ENCODE peak calls at places on chromosomes 6 and 20, in five cellular contexts. C, G, F, M and P are unnamed samples.

GRCh38 chr6:158321960-158322359 is 9.7 kb downstream of the TULP4 start:
- DNase-seq in C (peak; percentile 50), G (no peak), F (no peak), M (no peak), P (peak; percentile 45)

GRCh38 chr6:28585335-28585734 is 59.7 kb downstream of the GPX5 start:
- DNase-seq in C (peak; percentile 72), G (no peak), F (no peak), M (peak; percentile 17), P (no peak)

GRCh38 chr6:47105469-47106188 is 63.5 kb upstream of the ADGRF1 start:
- DNase-seq in C (no peak), G (no peak), F (no peak), M (no peak), P (no peak)

GRCh38 chr6:146770965-146771735 is 172.4 kb downstream of the ADGB start:
- DNase-seq in C (no peak), G (peak; percentile 17), F (no peak), M (no peak), P (peak; percentile 29)

GRCh38 chr6:153214439-153214838 is 83.4 kb upstream of the RGS17 start:
- DNase-seq in C (no peak), G (no peak), F (no peak), M (no peak), P (no peak)

GRCh38 chr6:111238464-111239119 is 151.3 kb downstream of the SLC16A10 start:
- DNase-seq in C (peak; percentile 69), G (no peak), F (no peak), M (no peak), P (no peak)

GRCh38 chr20:10536531-10536930 is 101.4 kb downstream of the SLX4IP start:
- DNase-seq in C (no peak), G (no peak), F (no peak), M (no peak), P (peak; percentile 6)

GRCh38 chr6:167827062-167827587 is 414 bp downstream of the AFDN start:
- DNase-seq in C (peak; percentile 42), G (peak; percentile 12), F (no peak), M (no peak), P (no peak)

GRCh38 chr6:16292432-16292831 is 54.0 kb downstream of the GMPR start:
- DNase-seq in C (no peak), G (no peak), F (no peak), M (no peak), P (no peak)

GRCh38 chr20:64069614-64070243 is 6.7 kb downstream of the TCEA2 start:
- DNase-seq in C (no peak), G (no peak), F (peak; percentile 87), M (no peak), P (peak; percentile 38)

GRCh38 chr20:22916121-22916842 is 118.8 kb upstream of the SSTR4 start:
- DNase-seq in C (no peak), G (no peak), F (no peak), M (no peak), P (no peak)

GRCh38 chr6:45880139-45880538 is 135.5 kb downstream of the CLIC5 start:
- DNase-seq in C (no peak), G (no peak), F (peak; percentile 10), M (no peak), P (no peak)

GRCh38 chr6:48777411-48777810 is 666.4 kb upstream of the PTCHD4 start:
- DNase-seq in C (no peak), G (no peak), F (no peak), M (no peak), P (no peak)

GRCh38 chr6:41504526-41505021 is 41.6 kb upstream of the FOXP4 start:
- DNase-seq in C (peak; percentile 41), G (no peak), F (peak; percentile 45), M (no peak), P (no peak)

GRCh38 chr6:55985309-55985708 is 109.9 kb upstream of the BMP5 start:
- DNase-seq in C (no peak), G (no peak), F (no peak), M (no peak), P (no peak)

GRCh38 chr20:32980131-32980941 is 23.9 kb downstream of the SUN5 start:
- DNase-seq in C (no peak), G (no peak), F (no peak), M (no peak), P (no peak)

GRCh38 chr20:16566080-16566479 is 7.2 kb downstream of the KIF16B start:
- DNase-seq in C (no peak), G (no peak), F (no peak), M (no peak), P (no peak)

GRCh38 chr6:17417817-17418216 is 24.4 kb downstream of the CAP2 start:
- DNase-seq in C (peak; percentile 98), G (no peak), F (no peak), M (peak; percentile 61), P (no peak)

GRCh38 chr6:7827142-7827541 is 83.4 kb downstream of the TXNDC5 start:
- DNase-seq in C (no peak), G (no peak), F (no peak), M (no peak), P (no peak)

GRCh38 chr20:21767739-21768223 is 62.3 kb downstream of the PAX1 start:
- DNase-seq in C (no peak), G (no peak), F (peak; percentile 76), M (no peak), P (peak; percentile 1)

GRCh38 chr20:51871943-51872342 is 69.6 kb upstream of the SALL4 start:
- DNase-seq in C (no peak), G (no peak), F (peak; percentile 49), M (no peak), P (no peak)

GRCh38 chr20:17748279-17748678 is 48.5 kb downstream of the BANF2 start:
- DNase-seq in C (no peak), G (no peak), F (no peak), M (no peak), P (no peak)

GRCh38 chr6:157548635-157549467 is 167.9 kb downstream of the ZDHHC14 start:
- DNase-seq in C (no peak), G (no peak), F (no peak), M (no peak), P (no peak)

GRCh38 chr20:1669304-1669703 is 11.7 kb upstream of the SIRPG start:
- DNase-seq in C (peak; percentile 54), G (no peak), F (no peak), M (no peak), P (no peak)

GRCh38 chr6:82033631-82034211 is 213.8 kb downstream of the IBTK start:
- DNase-seq in C (no peak), G (no peak), F (no peak), M (no peak), P (no peak)

GRCh38 chr20:3749087-3749688 is 16.7 kb downstream of the HSPA12B start:
- DNase-seq in C (no peak), G (no peak), F (no peak), M (no peak), P (no peak)

GRCh38 chr20:2805682-2806350 is 5.4 kb upstream of the CPXM1 start:
- DNase-seq in C (no peak), G (no peak), F (no peak), M (no peak), P (no peak)

GRCh38 chr6:33914519-33915120 is 110.8 kb upstream of the MLN start:
- DNase-seq in C (no peak), G (peak; percentile 61), F (no peak), M (no peak), P (no peak)

GRCh38 chr20:3107464-3108025 is 23.0 kb upstream of the AVP start:
- DNase-seq in C (no peak), G (no peak), F (no peak), M (no peak), P (no peak)

GRCh38 chr6:137702791-137703424 is 164.2 kb upstream of the TNFAIP3 start:
- DNase-seq in C (no peak), G (no peak), F (no peak), M (no peak), P (no peak)

GRCh38 chr6:170150590-170150945 is 140.3 kb downstream of the DLL1 start:
- DNase-seq in C (no peak), G (no peak), F (no peak), M (no peak), P (no peak)

GRCh38 chr6:34375833-34376232 is 16.6 kb downstream of the NUDT3 start:
- DNase-seq in C (no peak), G (no peak), F (no peak), M (no peak), P (no peak)

GRCh38 chr6:33173228-33174180 is 18.8 kb downstream of the COL11A2 start:
- DNase-seq in C (no peak), G (no peak), F (no peak), M (no peak), P (no peak)

GRCh38 chr6:2020909-2021308 is 224.5 kb downstream of the GMDS start:
- DNase-seq in C (peak; percentile 30), G (no peak), F (no peak), M (no peak), P (no peak)

GRCh38 chr20:24816431-24816830 is 132.6 kb upstream of the CST7 start:
- DNase-seq in C (no peak), G (no peak), F (no peak), M (no peak), P (no peak)

GRCh38 chr20:51198876-51199523 is 176.1 kb upstream of the KCNG1 start:
- DNase-seq in C (no peak), G (no peak), F (no peak), M (no peak), P (no peak)